ENCODE peak calls at places on chromosomes 3 and 15, in seven cellular contexts. X, M, J, W, F, G and H are unnamed samples.

GRCh38 chr15:40420071-40420713 is 14.6 kb downstream of the IVD start:
- DNase-seq in G (no peak), F (no peak), M (no peak), X (no peak), W (no peak), J (no peak), H (no peak)

GRCh38 chr3:36124118-36124796 is 256.0 kb upstream of the STAC start:
- DNase-seq in X (peak), J (peak), M (peak), F (peak), W (peak), G (no peak), H (peak)

GRCh38 chr3:165254812-165255211 is 58.6 kb upstream of the SLITRK3 start:
- DNase-seq in M (peak), G (no peak), W (no peak), F (peak), J (peak), X (peak), H (no peak)

GRCh38 chr3:190617185-190617584 is 103.3 kb downstream of the IL1RAP start:
- DNase-seq in X (no peak), W (no peak), J (no peak), F (no peak), G (no peak), M (no peak), H (no peak)

GRCh38 chr3:177236704-177237103 is 39.4 kb upstream of the TBL1XR1 start:
- DNase-seq in F (peak), M (no peak), G (no peak), J (no peak), X (no peak), W (no peak), H (no peak)

GRCh38 chr3:9915252-9916141 is 1.4 kb upstream of the IL17RC start:
- DNase-seq in W (peak), J (no peak), M (peak), F (peak), G (no peak), X (peak), H (peak)

GRCh38 chr3:13349823-13350222 is 70.3 kb downstream of the NUP210 start:
- DNase-seq in W (no peak), F (no peak), J (no peak), M (no peak), G (no peak), X (no peak), H (no peak)

GRCh38 chr15:82810863-82811421 is 1.5 kb downstream of the WHAMM start:
- DNase-seq in M (no peak), J (no peak), W (no peak), X (peak), F (peak), G (no peak), H (no peak)

GRCh38 chr3:149067792-149068352 is 18.5 kb downstream of the HLTF start:
- DNase-seq in W (no peak), X (no peak), G (no peak), F (no peak), J (no peak), M (no peak), H (no peak)

GRCh38 chr15:69703495-69704187 is 251.0 kb downstream of the RPLP1 start:
- DNase-seq in W (no peak), G (no peak), M (peak), F (peak), J (no peak), X (peak), H (no peak)

GRCh38 chr15:26081758-26082068 is 218.6 kb upstream of the ATP10A start:
- DNase-seq in J (peak), W (no peak), F (no peak), X (no peak), M (no peak), G (no peak), H (no peak)

GRCh38 chr15:83457149-83457548 is 10.0 kb downstream of the SH3GL3 start:
- DNase-seq in M (no peak), G (no peak), F (no peak), X (no peak), W (no peak), J (no peak), H (no peak)

GRCh38 chr3:134753999-134754742 is 40.9 kb upstream of the EPHB1 start:
- DNase-seq in J (no peak), F (peak), G (no peak), M (no peak), W (no peak), X (no peak), H (no peak)

GRCh38 chr3:11679964-11680363 is 36.2 kb upstream of the VGLL4 start:
- DNase-seq in M (no peak), J (no peak), X (no peak), F (no peak), W (no peak), G (no peak), H (no peak)

GRCh38 chr3:52798978-52799476 is 4.4 kb downstream of the ITIH3 start:
- DNase-seq in X (peak), M (no peak), J (peak), G (no peak), F (no peak), W (peak), H (peak)

GRCh38 chr15:89628791-89629715 is 26.2 kb downstream of the KIF7 start:
- DNase-seq in G (no peak), J (no peak), M (no peak), F (no peak), W (no peak), X (no peak), H (no peak)

GRCh38 chr3:172461530-172462138 is 13.4 kb upstream of the GHSR start:
- DNase-seq in G (no peak), F (peak), J (peak), X (peak), M (peak), W (no peak), H (no peak)

GRCh38 chr3:165797551-165797950 is 39.7 kb downstream of the BCHE start:
- DNase-seq in M (no peak), W (no peak), F (no peak), X (no peak), J (no peak), G (no peak), H (no peak)

GRCh38 chr3:61830111-61830400 is 268.7 kb downstream of the PTPRG start:
- DNase-seq in X (no peak), F (peak), G (no peak), M (peak), W (no peak), J (no peak), H (no peak)

GRCh38 chr3:127124135-127124534 is 68.8 kb upstream of the PRR23E start:
- DNase-seq in F (peak), W (no peak), X (peak), M (peak), J (no peak), G (no peak), H (no peak)

GRCh38 chr3:8629151-8630021 is 15.2 kb downstream of the SSUH2 start:
- DNase-seq in J (peak), X (peak), F (peak), W (no peak), M (peak), G (peak), H (no peak)

GRCh38 chr15:50879016-50879415 is 29.5 kb upstream of the AP4E1 start:
- DNase-seq in M (no peak), G (no peak), X (no peak), W (no peak), J (no peak), F (no peak), H (no peak)

GRCh38 chr3:112005091-112005672 is 6.5 kb downstream of the TAGLN3 start:
- DNase-seq in J (no peak), F (no peak), M (no peak), G (no peak), W (no peak), X (no peak), H (no peak)

GRCh38 chr3:50167782-50168317 is 12.7 kb downstream of the SEMA3F start:
- DNase-seq in J (no peak), W (no peak), G (no peak), M (no peak), X (no peak), F (no peak), H (no peak)

GRCh38 chr3:14266361-14266760 is 87.7 kb downstream of the LSM3 start:
- DNase-seq in M (peak), W (no peak), J (no peak), X (peak), F (peak), G (peak), H (no peak)

GRCh38 chr15:55194246-55194645 is 2.5 kb downstream of the RSL24D1 start:
- DNase-seq in M (no peak), F (no peak), J (no peak), X (peak), G (no peak), W (no peak), H (no peak)

GRCh38 chr3:15476378-15476777 is 45.1 kb downstream of the COLQ start:
- DNase-seq in J (no peak), X (peak), M (no peak), G (no peak), W (no peak), F (peak), H (no peak)

GRCh38 chr15:87743557-87743956 is 513.0 kb downstream of the NTRK3 start:
- DNase-seq in F (peak), G (no peak), X (no peak), M (no peak), W (no peak), J (no peak), H (no peak)

GRCh38 chr3:125075738-125076137 is 19.9 kb upstream of the HEG1 start:
- DNase-seq in F (no peak), W (no peak), G (no peak), J (no peak), X (no peak), M (no peak), H (peak)
- TF ChIP-seq CTCF in F (no peak), W (no peak), G (peak), J (no peak), X (peak), M (peak), H (peak)

GRCh38 chr15:77074350-77074749 is 3.4 kb upstream of the TSPAN3 start:
- DNase-seq in J (no peak), W (no peak), F (no peak), M (no peak), G (no peak), X (no peak), H (no peak)

GRCh38 chr15:77069521-77070121 is 1.3 kb downstream of the TSPAN3 start:
- DNase-seq in G (no peak), W (no peak), J (no peak), F (no peak), X (no peak), M (no peak), H (no peak)

GRCh38 chr15:77070180-77070499 is 769 bp downstream of the TSPAN3 start:
- DNase-seq in W (peak), M (no peak), F (no peak), J (no peak), X (no peak), G (no peak), H (no peak)

GRCh38 chr15:77070500-77071337 is at the start of gene TSPAN3:
- DNase-seq in X (peak), W (peak), F (peak), G (peak), J (peak), M (peak), H (peak)

DNA sequence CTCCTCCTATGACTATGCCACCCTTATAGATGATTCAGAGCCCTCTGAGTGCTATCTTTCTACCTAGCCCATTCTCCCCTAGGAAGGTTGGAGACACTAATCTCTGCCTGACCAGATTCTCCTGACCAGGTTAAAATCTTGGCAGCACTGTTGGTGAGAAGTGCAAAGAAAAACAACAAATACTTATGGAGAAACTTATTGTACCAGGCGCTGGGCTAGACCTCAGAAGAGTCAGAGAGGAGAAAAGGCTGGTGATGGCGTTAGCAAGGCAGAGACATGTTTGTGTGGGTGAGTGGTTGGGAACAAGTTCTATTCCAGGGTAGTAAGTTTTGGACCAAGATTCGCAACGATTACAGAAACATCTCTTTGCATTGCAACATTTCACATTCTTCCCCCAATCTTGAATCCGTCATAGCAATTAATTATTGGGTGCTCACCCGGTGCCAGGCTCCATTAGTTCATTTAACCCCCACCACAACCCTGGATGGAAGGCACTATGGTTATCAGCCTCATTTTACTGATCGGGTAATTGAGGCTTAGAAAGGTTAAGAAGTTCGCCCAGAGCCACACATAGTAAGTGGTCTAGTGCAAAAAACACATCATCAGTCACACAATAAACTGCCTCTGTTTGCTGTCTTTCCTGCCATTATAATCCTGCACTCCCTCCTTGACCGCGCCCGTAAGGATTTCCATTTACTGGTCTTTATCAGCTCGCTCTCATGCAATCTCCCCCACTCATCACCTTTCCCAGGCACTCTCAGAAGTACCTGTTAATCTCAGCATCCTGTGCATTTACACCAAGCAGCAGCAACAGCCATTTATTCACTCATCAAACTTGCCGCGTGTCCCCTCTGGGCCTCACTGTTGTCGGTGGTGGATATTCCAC is 672 bp upstream of the TSPAN3 start:
- DNase-seq in G (no peak), F (no peak), X (no peak), W (no peak), J (no peak), M (no peak), H (no peak)
- TF ChIP-seq CTCF in G (no peak), F (no peak), X (no peak), W (no peak), J (no peak), M (no peak), H (no peak)

GRCh38 chr3:106376016-106376415 is 507.2 kb upstream of the CBLB start:
- DNase-seq in F (no peak), W (no peak), X (no peak), J (no peak), G (no peak), M (peak), H (no peak)
- TF ChIP-seq CTCF in F (no peak), W (no peak), X (no peak), J (no peak), G (no peak), M (no peak), H (no peak)

GRCh38 chr3:130405956-130406355 is 60.5 kb downstream of the COL6A5 start:
- DNase-seq in J (no peak), W (no peak), X (no peak), G (no peak), F (no peak), M (no peak), H (no peak)

GRCh38 chr3:130414457-130414856 is 69.0 kb downstream of the COL6A5 start:
- DNase-seq in F (no peak), W (no peak), J (no peak), G (no peak), M (no peak), X (no peak), H (no peak)

GRCh38 chr3:130412991-130413390 is 67.5 kb downstream of the COL6A5 start:
- DNase-seq in J (no peak), F (no peak), W (no peak), M (no peak), G (no peak), X (no peak), H (no peak)

DNA sequence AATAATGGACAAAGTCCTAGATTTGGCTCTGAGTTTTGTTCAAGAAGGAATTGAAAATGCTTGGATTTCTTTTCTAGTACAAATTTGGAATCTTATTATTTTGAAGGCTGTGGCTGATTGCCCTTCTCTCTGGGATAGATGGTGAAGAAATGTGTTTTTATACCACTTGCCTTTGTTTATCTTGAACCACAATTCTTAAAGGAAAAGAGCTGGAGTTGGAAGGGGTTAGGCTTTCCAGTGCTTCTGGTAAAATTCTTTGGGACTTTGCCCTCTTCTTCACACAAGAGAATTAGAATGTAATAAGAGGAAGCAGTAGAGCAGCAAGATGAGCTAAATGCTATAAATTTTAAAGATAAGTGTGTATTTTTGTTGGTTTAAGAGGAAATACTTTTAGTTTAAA is 65.8 kb downstream of the COL6A5 start:
- DNase-seq in G (no peak), X (no peak), M (peak), F (no peak), J (no peak), W (no peak), H (no peak)
- TF ChIP-seq CTCF in G (no peak), X (no peak), M (no peak), F (no peak), J (no peak), W (no peak), H (no peak)

DNA sequence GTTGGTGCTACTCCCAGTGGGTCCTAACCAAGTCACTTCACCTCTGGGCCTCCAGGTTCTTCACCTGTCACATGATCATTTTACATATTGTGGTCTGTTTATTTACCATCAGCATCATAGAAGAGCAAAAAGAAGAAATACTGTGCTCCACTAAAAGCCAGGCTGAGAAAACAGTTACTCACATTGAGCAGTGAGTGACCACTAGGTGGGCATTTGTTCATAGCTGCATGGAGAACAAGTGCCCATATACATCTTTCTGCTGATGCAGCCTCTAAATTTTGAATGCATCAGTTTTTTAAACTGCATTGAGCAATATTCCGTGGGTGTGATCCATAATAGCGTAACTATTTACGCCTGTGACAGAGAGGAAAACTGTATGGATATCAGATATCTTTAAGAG is 76.2 kb downstream of the DCUN1D1 start:
- DNase-seq in F (no peak), G (no peak), W (no peak), J (no peak), M (no peak), X (no peak), H (no peak)
- TF ChIP-seq CTCF in F (peak), G (peak), W (peak), J (no peak), M (peak), X (peak), H (peak)